ENCODE peak calls at places on chromosomes 11 and 22, in four cellular contexts. One of them, this sample, is unnamed.

GRCh38 chr11:6771926-6772898 is at the start of gene OR2AG2:
- DNase-seq in CD4-positive, CD25-positive, alpha-beta regulatory T cell: no peak
- DNase-seq in A549: no peak
- DNase-seq in mesenteric fat pad: no peak
- DNase-seq in this sample: no peak

GRCh38 chr11:70558651-70559050 is 160.3 kb downstream of the CTTN start:
- DNase-seq in CD4-positive, CD25-positive, alpha-beta regulatory T cell: no peak
- DNase-seq in mesenteric fat pad: no peak
- DNase-seq in A549: no peak
- DNase-seq in this sample: no peak

GRCh38 chr11:33320814-33321330 is 63.7 kb downstream of the HIPK3 start:
- DNase-seq in mesenteric fat pad: no peak
- DNase-seq in A549: no peak
- DNase-seq in CD4-positive, CD25-positive, alpha-beta regulatory T cell: no peak
- DNase-seq in this sample: no peak

GRCh38 chr11:6992026-6992425 is 28.1 kb downstream of the ZNF214 start:
- DNase-seq in A549: no peak
- DNase-seq in mesenteric fat pad: no peak
- DNase-seq in CD4-positive, CD25-positive, alpha-beta regulatory T cell: no peak
- DNase-seq in this sample: peak

GRCh38 chr22:24953294-24954113 is 988 bp downstream of the KIAA1671 start:
- DNase-seq in mesenteric fat pad: no peak
- DNase-seq in A549: no peak
- DNase-seq in CD4-positive, CD25-positive, alpha-beta regulatory T cell: no peak
- DNase-seq in this sample: no peak

GRCh38 chr11:11513438-11513837 is 108.4 kb downstream of the GALNT18 start:
- DNase-seq in mesenteric fat pad: no peak
- DNase-seq in CD4-positive, CD25-positive, alpha-beta regulatory T cell: no peak
- DNase-seq in A549: peak
- DNase-seq in this sample: peak

GRCh38 chr11:70050243-70050642 is 27.9 kb upstream of the ANO1 start:
- DNase-seq in mesenteric fat pad: no peak
- DNase-seq in CD4-positive, CD25-positive, alpha-beta regulatory T cell: no peak
- DNase-seq in A549: no peak
- DNase-seq in this sample: no peak

GRCh38 chr11:61980783-61981541 is 13.5 kb upstream of the FTH1 start:
- DNase-seq in CD4-positive, CD25-positive, alpha-beta regulatory T cell: no peak
- DNase-seq in mesenteric fat pad: peak
- DNase-seq in A549: no peak
- DNase-seq in this sample: peak

GRCh38 chr11:13110929-13111812 is 102.1 kb downstream of the RASSF10 start:
- DNase-seq in mesenteric fat pad: no peak
- DNase-seq in A549: peak
- DNase-seq in CD4-positive, CD25-positive, alpha-beta regulatory T cell: no peak
- DNase-seq in this sample: peak

GRCh38 chr11:107496011-107496410 is 38.4 kb upstream of the CWF19L2 start:
- DNase-seq in A549: no peak
- DNase-seq in CD4-positive, CD25-positive, alpha-beta regulatory T cell: no peak
- DNase-seq in mesenteric fat pad: no peak
- DNase-seq in this sample: peak

GRCh38 chr11:130850185-130850944 is 65.9 kb downstream of the SNX19 start:
- DNase-seq in mesenteric fat pad: no peak
- DNase-seq in CD4-positive, CD25-positive, alpha-beta regulatory T cell: no peak
- DNase-seq in A549: no peak
- DNase-seq in this sample: no peak

GRCh38 chr11:58632510-58632909 is 10.0 kb downstream of the CNTF start:
- DNase-seq in A549: no peak
- DNase-seq in mesenteric fat pad: no peak
- DNase-seq in CD4-positive, CD25-positive, alpha-beta regulatory T cell: no peak
- DNase-seq in this sample: no peak

GRCh38 chr22:50607366-50608020 is 6.9 kb downstream of the MAPK8IP2 start:
- DNase-seq in A549: no peak
- DNase-seq in CD4-positive, CD25-positive, alpha-beta regulatory T cell: no peak
- DNase-seq in mesenteric fat pad: no peak
- DNase-seq in this sample: no peak

GRCh38 chr22:45731041-45731797 is 59.6 kb downstream of the ATXN10 start:
- DNase-seq in CD4-positive, CD25-positive, alpha-beta regulatory T cell: no peak
- DNase-seq in A549: peak
- DNase-seq in mesenteric fat pad: no peak
- DNase-seq in this sample: peak

GRCh38 chr11:116326146-116326545 is 446.6 kb downstream of the BUD13 start:
- DNase-seq in A549: no peak
- DNase-seq in mesenteric fat pad: no peak
- DNase-seq in CD4-positive, CD25-positive, alpha-beta regulatory T cell: no peak
- DNase-seq in this sample: no peak

This sample was measured in EH.